ENCODE peak calls at places on chromosomes 1 and 21, in four cellular contexts. One of them, this sample, is unnamed.

GRCh38 chr1:8985915-8986813 is 40.1 kb downstream of the SLC2A7 start:
- DNase-seq in psoas muscle: peak
- DNase-seq in fibroblast of pulmonary artery: peak
- DNase-seq in GM23338: no peak
- DNase-seq in this sample: peak

GRCh38 chr1:2826316-2826715 is 24.8 kb upstream of the TTC34 start:
- DNase-seq in psoas muscle: peak
- DNase-seq in fibroblast of pulmonary artery: no peak
- DNase-seq in GM23338: no peak
- DNase-seq in this sample: no peak

GRCh38 chr1:54456921-54457529 is 50.8 kb upstream of the SSBP3 start:
- DNase-seq in psoas muscle: no peak
- DNase-seq in fibroblast of pulmonary artery: no peak
- DNase-seq in GM23338: no peak
- DNase-seq in this sample: no peak

GRCh38 chr1:117796226-117796625 is 133.2 kb downstream of the GDAP2 start:
- DNase-seq in psoas muscle: no peak
- DNase-seq in fibroblast of pulmonary artery: no peak
- DNase-seq in GM23338: no peak
- DNase-seq in this sample: no peak

GRCh38 chr1:162485236-162485635 is 12.4 kb upstream of the UHMK1 start:
- DNase-seq in psoas muscle: no peak
- DNase-seq in fibroblast of pulmonary artery: no peak
- DNase-seq in GM23338: no peak
- DNase-seq in this sample: no peak

GRCh38 chr21:18636897-18637296 is 233.3 kb upstream of the TMPRSS15 start:
- DNase-seq in psoas muscle: no peak
- DNase-seq in fibroblast of pulmonary artery: no peak
- DNase-seq in GM23338: no peak
- DNase-seq in this sample: no peak

GRCh38 chr1:34858901-34859441 is 578 bp downstream of the SMIM12 start:
- DNase-seq in psoas muscle: peak
- DNase-seq in fibroblast of pulmonary artery: peak
- DNase-seq in GM23338: no peak
- DNase-seq in this sample: peak

GRCh38 chr1:2258996-2259395 is 30.9 kb downstream of the SKI start:
- DNase-seq in psoas muscle: peak
- DNase-seq in fibroblast of pulmonary artery: no peak
- DNase-seq in GM23338: no peak
- DNase-seq in this sample: no peak

GRCh38 chr1:66283583-66284041 is 250.3 kb upstream of the SGIP1 start:
- DNase-seq in psoas muscle: no peak
- DNase-seq in fibroblast of pulmonary artery: no peak
- DNase-seq in GM23338: no peak
- DNase-seq in this sample: no peak

GRCh38 chr21:36052860-36053766 is 7.2 kb downstream of the SETD4 start:
- DNase-seq in psoas muscle: no peak
- DNase-seq in fibroblast of pulmonary artery: no peak
- DNase-seq in GM23338: no peak
- DNase-seq in this sample: no peak

GRCh38 chr1:228944991-228945390 is 209.7 kb downstream of the RHOU start:
- DNase-seq in psoas muscle: no peak
- DNase-seq in fibroblast of pulmonary artery: peak
- DNase-seq in GM23338: no peak
- DNase-seq in this sample: peak

GRCh38 chr21:17527240-17527639 is 14.4 kb downstream of the CXADR start:
- DNase-seq in psoas muscle: no peak
- DNase-seq in fibroblast of pulmonary artery: peak
- DNase-seq in GM23338: no peak
- DNase-seq in this sample: peak

GRCh38 chr1:162003061-162003824 is 20.4 kb downstream of the OLFML2B start:
- DNase-seq in psoas muscle: peak
- DNase-seq in fibroblast of pulmonary artery: peak
- DNase-seq in GM23338: no peak
- DNase-seq in this sample: peak

GRCh38 chr1:28773105-28773504 is 36.4 kb downstream of the YTHDF2 start:
- DNase-seq in psoas muscle: no peak
- DNase-seq in fibroblast of pulmonary artery: no peak
- DNase-seq in GM23338: no peak
- DNase-seq in this sample: no peak

GRCh38 chr1:28778021-28778420 is 33.9 kb upstream of the OPRD1 start:
- DNase-seq in psoas muscle: no peak
- DNase-seq in fibroblast of pulmonary artery: no peak
- DNase-seq in GM23338: no peak
- DNase-seq in this sample: no peak

GRCh38 chr1:28776341-28776740 is 35.6 kb upstream of the OPRD1 start:
- DNase-seq in psoas muscle: no peak
- DNase-seq in fibroblast of pulmonary artery: no peak
- DNase-seq in GM23338: no peak
- DNase-seq in this sample: no peak

GRCh38 chr1:28779751-28780150 is 32.2 kb upstream of the OPRD1 start:
- DNase-seq in psoas muscle: no peak
- DNase-seq in fibroblast of pulmonary artery: no peak
- DNase-seq in GM23338: no peak
- DNase-seq in this sample: no peak

GRCh38 chr1:28775121-28775942 is 36.6 kb upstream of the OPRD1 start:
- DNase-seq in psoas muscle: peak
- DNase-seq in fibroblast of pulmonary artery: peak
- DNase-seq in GM23338: peak
- DNase-seq in this sample: peak
- H3K4me3 ChIP-seq in psoas muscle: peak
- H3K4me3 ChIP-seq in fibroblast of pulmonary artery: peak
- H3K4me3 ChIP-seq in GM23338: peak
- H3K4me3 ChIP-seq in this sample: peak

DNA sequence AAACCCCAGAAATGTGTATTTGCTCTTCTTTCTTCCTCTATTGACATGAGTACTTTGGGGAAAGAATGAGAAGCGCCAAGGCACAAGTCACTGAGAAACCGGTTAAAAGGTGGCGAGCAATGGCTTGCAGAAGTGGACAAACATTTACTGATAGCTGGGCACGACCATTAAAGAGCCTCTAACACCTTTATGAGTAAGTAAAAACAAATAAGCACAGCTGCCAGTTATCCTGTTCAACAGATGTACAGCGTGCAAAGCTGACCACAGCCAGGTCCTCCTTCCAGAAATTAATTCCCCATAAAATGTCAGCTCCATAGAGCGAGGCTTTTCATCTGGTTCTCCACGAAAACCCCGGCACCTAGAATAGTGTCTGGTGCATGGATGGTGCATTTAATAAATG is 72.7 kb downstream of the CAPZB start:
- DNase-seq in psoas muscle: no peak
- DNase-seq in fibroblast of pulmonary artery: no peak
- DNase-seq in GM23338: no peak
- DNase-seq in this sample: no peak
- TF ChIP-seq CTCF in psoas muscle: no peak
- TF ChIP-seq CTCF in fibroblast of pulmonary artery: no peak
- TF ChIP-seq CTCF in GM23338: no peak
- TF ChIP-seq CTCF in this sample: no peak

GRCh38 chr1:99669376-99669775 is 23.5 kb downstream of the PALMD start:
- DNase-seq in psoas muscle: no peak
- DNase-seq in fibroblast of pulmonary artery: no peak
- DNase-seq in GM23338: no peak
- DNase-seq in this sample: no peak
- H3K4me3 ChIP-seq in psoas muscle: no peak
- H3K4me3 ChIP-seq in fibroblast of pulmonary artery: no peak
- H3K4me3 ChIP-seq in GM23338: no peak
- H3K4me3 ChIP-seq in this sample: no peak

DNA sequence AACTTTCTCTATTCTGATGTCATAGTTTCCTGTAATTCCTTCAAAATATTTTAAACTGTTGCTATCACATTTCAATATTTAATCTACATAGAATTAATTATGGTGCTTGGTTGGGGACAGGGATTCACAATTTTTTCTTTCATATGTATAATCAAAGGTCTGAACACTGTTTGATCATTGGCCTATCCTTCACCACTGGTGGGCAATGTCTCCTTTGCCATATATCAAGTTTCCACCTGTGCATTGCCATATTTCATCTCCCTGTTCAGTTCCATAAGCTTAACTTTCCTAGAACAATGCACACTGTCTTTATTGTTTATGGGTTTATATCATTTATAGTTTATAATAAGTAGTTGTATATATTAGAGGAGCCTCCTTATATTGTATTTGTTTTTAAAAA is 374.9 kb upstream of the PTBP2 start:
- DNase-seq in psoas muscle: no peak
- DNase-seq in fibroblast of pulmonary artery: no peak
- DNase-seq in GM23338: no peak
- DNase-seq in this sample: no peak
- TF ChIP-seq CTCF in psoas muscle: no peak
- TF ChIP-seq CTCF in fibroblast of pulmonary artery: peak
- TF ChIP-seq CTCF in GM23338: no peak
- TF ChIP-seq CTCF in this sample: peak

GRCh38 chr1:41767534-41767933 is 151.2 kb downstream of the HIVEP3 start:
- DNase-seq in psoas muscle: no peak
- DNase-seq in fibroblast of pulmonary artery: peak
- DNase-seq in GM23338: no peak
- DNase-seq in this sample: peak

GRCh38 chr1:41766546-41766945 is 152.2 kb downstream of the HIVEP3 start:
- DNase-seq in psoas muscle: no peak
- DNase-seq in fibroblast of pulmonary artery: no peak
- DNase-seq in GM23338: no peak
- DNase-seq in this sample: no peak

GRCh38 chr1:41769068-41769467 is 149.7 kb downstream of the HIVEP3 start:
- DNase-seq in psoas muscle: no peak
- DNase-seq in fibroblast of pulmonary artery: no peak
- DNase-seq in GM23338: no peak
- DNase-seq in this sample: no peak

GRCh38 chr1:41765109-41765655 is 153.5 kb downstream of the HIVEP3 start:
- DNase-seq in psoas muscle: no peak
- DNase-seq in fibroblast of pulmonary artery: no peak
- DNase-seq in GM23338: no peak
- DNase-seq in this sample: no peak

DNA sequence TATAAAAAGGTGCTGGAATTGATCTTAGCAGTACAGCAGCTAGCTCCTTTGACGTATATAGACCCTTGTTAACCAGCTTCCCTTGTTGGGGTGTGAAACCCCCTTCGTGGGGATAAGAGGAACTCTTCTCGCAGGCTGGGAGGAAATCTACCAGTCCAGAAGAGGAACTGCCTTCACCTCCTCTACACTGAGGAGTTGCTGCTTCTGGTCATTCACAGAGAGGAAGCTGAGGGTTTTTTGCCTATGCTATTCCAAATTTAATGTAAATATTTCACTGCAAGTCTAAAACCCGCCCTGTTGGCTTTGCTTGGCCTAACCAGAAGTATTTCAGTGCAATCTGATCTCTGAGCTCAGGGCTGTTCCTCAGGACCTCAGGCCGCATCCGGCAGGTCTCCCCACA is 150.2 kb downstream of the HIVEP3 start:
- DNase-seq in psoas muscle: no peak
- DNase-seq in fibroblast of pulmonary artery: no peak
- DNase-seq in GM23338: no peak
- DNase-seq in this sample: no peak
- H3K4me3 ChIP-seq in psoas muscle: no peak
- H3K4me3 ChIP-seq in fibroblast of pulmonary artery: no peak
- H3K4me3 ChIP-seq in GM23338: no peak
- H3K4me3 ChIP-seq in this sample: no peak

GRCh38 chr1:202154148-202154765 is 6.1 kb downstream of the PTPN7 start:
- DNase-seq in psoas muscle: no peak
- DNase-seq in fibroblast of pulmonary artery: no peak
- DNase-seq in GM23338: no peak
- DNase-seq in this sample: no peak

GRCh38 chr1:202151045-202151444 is 6.5 kb upstream of the ARL8A start:
- DNase-seq in psoas muscle: no peak
- DNase-seq in fibroblast of pulmonary artery: no peak
- DNase-seq in GM23338: no peak
- DNase-seq in this sample: no peak

GRCh38 chr1:202150607-202151006 is 6.1 kb upstream of the ARL8A start:
- DNase-seq in psoas muscle: no peak
- DNase-seq in fibroblast of pulmonary artery: no peak
- DNase-seq in GM23338: no peak
- DNase-seq in this sample: no peak

GRCh38 chr1:202153284-202153683 is 7.1 kb downstream of the PTPN7 start:
- DNase-seq in psoas muscle: no peak
- DNase-seq in fibroblast of pulmonary artery: no peak
- DNase-seq in GM23338: no peak
- DNase-seq in this sample: no peak

DNA sequence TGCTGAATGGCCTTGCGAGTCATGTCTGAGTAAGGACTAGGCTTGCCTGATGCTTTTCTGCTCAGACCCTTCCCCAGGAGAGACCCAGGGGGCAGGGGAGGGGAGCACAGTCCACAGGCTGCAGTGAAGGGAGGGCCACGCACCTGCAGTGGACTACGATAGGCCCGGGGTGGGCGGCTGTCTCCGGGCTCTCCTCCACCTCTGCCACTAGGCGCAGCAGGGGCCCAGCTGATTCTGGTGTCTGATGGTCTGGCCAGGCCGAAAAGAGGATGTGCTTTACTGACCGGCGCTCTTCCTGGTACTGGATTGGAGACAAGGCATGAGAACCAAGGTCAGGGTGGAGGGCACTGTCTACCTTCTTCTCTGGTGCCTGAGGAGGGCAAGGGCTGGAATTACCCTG is 7.9 kb upstream of the ARL8A start:
- DNase-seq in psoas muscle: no peak
- DNase-seq in fibroblast of pulmonary artery: no peak
- DNase-seq in GM23338: peak
- DNase-seq in this sample: no peak
- TF ChIP-seq CTCF in psoas muscle: no peak
- TF ChIP-seq CTCF in fibroblast of pulmonary artery: no peak
- TF ChIP-seq CTCF in GM23338: no peak
- TF ChIP-seq CTCF in this sample: no peak

DNA sequence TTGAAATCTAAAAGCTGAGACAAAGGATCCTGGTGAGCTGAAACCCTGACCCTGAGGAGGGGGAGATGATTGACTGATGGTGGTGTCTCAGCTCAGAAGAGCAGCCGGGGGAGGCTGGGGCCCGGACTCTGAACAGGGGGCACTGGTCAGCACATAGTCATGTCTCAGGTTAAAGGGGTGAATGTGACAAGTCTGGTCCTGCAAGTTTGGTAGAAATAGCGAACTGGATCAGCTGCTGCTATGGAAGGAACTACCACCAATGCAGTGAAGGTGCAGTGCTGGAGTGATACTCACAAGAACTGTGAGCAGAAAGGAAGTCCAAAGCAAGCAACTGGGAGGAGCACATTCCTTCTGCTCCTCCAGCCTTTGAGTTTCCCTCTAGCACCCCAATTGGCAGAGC is 98.8 kb upstream of the SSX2IP start:
- DNase-seq in psoas muscle: no peak
- DNase-seq in fibroblast of pulmonary artery: no peak
- DNase-seq in GM23338: no peak
- DNase-seq in this sample: no peak
- H3K4me3 ChIP-seq in psoas muscle: no peak
- H3K4me3 ChIP-seq in fibroblast of pulmonary artery: no peak
- H3K4me3 ChIP-seq in GM23338: no peak
- H3K4me3 ChIP-seq in this sample: no peak